ENCODE peak calls at places on chromosome 18, in nine cellular contexts. Q, R, H, S, Y, E, F, M and B are unnamed samples.
A peak's percentile ranks its signal among the peaks of the same experiment; 100 is the strongest.

GRCh38 chr18:42675810-42676209 is 439.7 kb downstream of the RIT2 start:
- DNase-seq in Q (no peak), R (peak; percentile 51), H (no peak), S (no peak), Y (no peak), E (peak; percentile 85), F (no peak), M (peak; percentile 89), B (no peak)

GRCh38 chr18:79806976-79807841 is 9.5 kb downstream of the KCNG2 start:
- DNase-seq in Q (no peak), R (no peak), H (no peak), S (no peak), Y (no peak), E (no peak), F (no peak), M (no peak), B (no peak)

GRCh38 chr18:45997689-45998088 is 30.6 kb upstream of the EPG5 start:
- DNase-seq in Q (no peak), R (no peak), H (no peak), S (peak; percentile 35), Y (no peak), E (no peak), F (no peak), M (no peak), B (no peak)

GRCh38 chr18:74289137-74289536 is 2.6 kb downstream of the CYB5A start:
- DNase-seq in Q (peak; percentile 35), R (no peak), H (no peak), S (no peak), Y (no peak), E (no peak), F (no peak), M (no peak), B (no peak)

GRCh38 chr18:25830787-25831186 is 259.6 kb downstream of the SS18 start:
- DNase-seq in Q (peak; percentile 82), R (no peak), H (peak; percentile 36), S (no peak), Y (no peak), E (no peak), F (no peak), M (no peak), B (peak; percentile 82)

GRCh38 chr18:8107426-8107825 is 501.8 kb upstream of the RAB12 start:
- DNase-seq in Q (no peak), R (no peak), H (no peak), S (no peak), Y (no peak), E (no peak), F (no peak), M (no peak), B (peak; percentile 61)

GRCh38 chr18:74994502-74995403 is 214.2 kb downstream of the PTGR3 start:
- DNase-seq in Q (peak; percentile 11), R (no peak), H (no peak), S (no peak), Y (no peak), E (no peak), F (no peak), M (no peak), B (peak; percentile 25)

GRCh38 chr18:24427484-24427883 is 1.0 kb downstream of the IMPACT start:
- DNase-seq in Q (peak; percentile 19), R (no peak), H (no peak), S (no peak), Y (no peak), E (no peak), F (peak; percentile 34), M (no peak), B (peak; percentile 6)

GRCh38 chr18:78913395-78913794 is 66.2 kb upstream of the SALL3 start:
- DNase-seq in Q (no peak), R (no peak), H (no peak), S (no peak), Y (no peak), E (no peak), F (no peak), M (no peak), B (no peak)

GRCh38 chr18:45951021-45951714 is 16.0 kb downstream of the EPG5 start:
- DNase-seq in Q (peak; percentile 90), R (no peak), H (peak; percentile 65), S (no peak), Y (no peak), E (no peak), F (no peak), M (no peak), B (peak; percentile 87)

GRCh38 chr18:73626859-73627258 is 520.8 kb downstream of the FBXO15 start:
- DNase-seq in Q (no peak), R (no peak), H (no peak), S (no peak), Y (no peak), E (no peak), F (no peak), M (no peak), B (no peak)

GRCh38 chr18:67300498-67300897 is 216.0 kb downstream of the DSEL start:
- DNase-seq in Q (no peak), R (no peak), H (no peak), S (no peak), Y (no peak), E (no peak), F (no peak), M (no peak), B (no peak)